ENCODE peak calls at places on chromosomes 5 and 9, in four cellular contexts. W is fibroblast of mammary gland; H is EL; Y is central memory CD8-positive, alpha-beta T cell. N is an unnamed sample.
A peak's percentile ranks its signal among the peaks of the same experiment; 100 is the strongest.

GRCh38 chr5:55143624-55144023 is 16.3 kb upstream of the GPX8 start:
- DNase-seq in W (no peak), H (no peak), Y (no peak), N (no peak)

GRCh38 chr9:100586093-100586492 is 8.2 kb downstream of the CAVIN4 start:
- DNase-seq in W (no peak), H (no peak), Y (no peak), N (no peak)

GRCh38 chr9:120916573-120916972 is 10.0 kb downstream of the TRAF1 start:
- DNase-seq in W (peak; percentile 93), H (peak; percentile 63), Y (no peak), N (peak; percentile 95)

GRCh38 chr5:43555895-43556606 is 826 bp downstream of the PAIP1 start:
- DNase-seq in W (peak; percentile 19), H (peak; percentile 41), Y (peak; percentile 9), N (peak; percentile 38)

GRCh38 chr5:98121036-98121936 is 652.2 kb upstream of the RGMB start:
- DNase-seq in W (no peak), H (no peak), Y (no peak), N (no peak)

GRCh38 chr9:90965911-90966290 is 164.3 kb downstream of the SYK start:
- DNase-seq in W (no peak), H (no peak), Y (no peak), N (no peak)

GRCh38 chr9:128448746-128449145 is 7.1 kb upstream of the ODF2 start:
- DNase-seq in W (no peak), H (no peak), Y (no peak), N (no peak)

GRCh38 chr5:9233712-9234111 is 312.2 kb downstream of the SEMA5A start:
- DNase-seq in W (no peak), H (peak; percentile 76), Y (no peak), N (peak; percentile 4)